ENCODE peak calls at places on chromosomes 7 and 10, in nine cellular contexts. D is BJ, Z is AG04450, M is HCT116, Y is spleen, E is stomach, S is AG09319, F is cardiac muscle cell, O is neural crest cell. W is an unnamed sample.

GRCh38 chr10:126670886-126671285 is 393 bp upstream of the C10orf90 start:
- DNase-seq in D (no peak), M (no peak), O (no peak), Z (no peak), Y (no peak), E (no peak), S (no peak), F (no peak), W (no peak)

GRCh38 chr7:128352138-128352537 is 8.4 kb upstream of the RBM28 start:
- DNase-seq in F (peak; percentile 62), O (no peak), E (peak; percentile 77), S (no peak), M (no peak), Y (peak; percentile 85), Z (no peak), D (no peak), W (no peak)

GRCh38 chr10:43969506-43969905 is 320.8 kb upstream of the ZNF32 start:
- DNase-seq in D (no peak), F (no peak), M (no peak), S (no peak), E (no peak), O (no peak), Y (peak; percentile 63), Z (no peak), W (no peak)

GRCh38 chr7:114209968-114210367 is 204.6 kb upstream of the FOXP2 start:
- DNase-seq in O (no peak), Y (no peak), M (no peak), F (no peak), S (no peak), E (no peak), D (no peak), Z (no peak), W (no peak)

GRCh38 chr7:134031835-134032617 is 95.1 kb upstream of the LRGUK start:
- DNase-seq in D (no peak), O (no peak), F (peak; percentile 23), M (no peak), S (no peak), E (no peak), Y (no peak), Z (no peak), W (no peak)

GRCh38 chr7:149815661-149816266 is 22.4 kb upstream of the ZNF862 start:
- DNase-seq in D (no peak), E (no peak), S (no peak), O (no peak), F (no peak), M (no peak), Z (no peak), Y (no peak), W (no peak)

GRCh38 chr7:134890246-134891240 is 95.8 kb upstream of the AGBL3 start:
- DNase-seq in Y (no peak), D (no peak), O (no peak), S (no peak), E (no peak), Z (no peak), M (no peak), F (no peak), W (peak; percentile 46)

GRCh38 chr7:152704796-152705384 is 28.9 kb upstream of the XRCC2 start:
- DNase-seq in M (no peak), O (no peak), S (no peak), Z (no peak), E (no peak), Y (no peak), D (no peak), F (no peak), W (no peak)

GRCh38 chr7:149704507-149704906 is 68.9 kb downstream of the ZNF467 start:
- DNase-seq in M (no peak), F (no peak), D (no peak), E (no peak), Y (no peak), O (no peak), S (no peak), Z (no peak), W (no peak)

GRCh38 chr10:124029559-124029958 is 63.8 kb downstream of the CHST15 start:
- DNase-seq in E (no peak), D (no peak), S (no peak), Y (peak; percentile 63), Z (no peak), F (no peak), M (no peak), O (no peak), W (no peak)

DNA sequence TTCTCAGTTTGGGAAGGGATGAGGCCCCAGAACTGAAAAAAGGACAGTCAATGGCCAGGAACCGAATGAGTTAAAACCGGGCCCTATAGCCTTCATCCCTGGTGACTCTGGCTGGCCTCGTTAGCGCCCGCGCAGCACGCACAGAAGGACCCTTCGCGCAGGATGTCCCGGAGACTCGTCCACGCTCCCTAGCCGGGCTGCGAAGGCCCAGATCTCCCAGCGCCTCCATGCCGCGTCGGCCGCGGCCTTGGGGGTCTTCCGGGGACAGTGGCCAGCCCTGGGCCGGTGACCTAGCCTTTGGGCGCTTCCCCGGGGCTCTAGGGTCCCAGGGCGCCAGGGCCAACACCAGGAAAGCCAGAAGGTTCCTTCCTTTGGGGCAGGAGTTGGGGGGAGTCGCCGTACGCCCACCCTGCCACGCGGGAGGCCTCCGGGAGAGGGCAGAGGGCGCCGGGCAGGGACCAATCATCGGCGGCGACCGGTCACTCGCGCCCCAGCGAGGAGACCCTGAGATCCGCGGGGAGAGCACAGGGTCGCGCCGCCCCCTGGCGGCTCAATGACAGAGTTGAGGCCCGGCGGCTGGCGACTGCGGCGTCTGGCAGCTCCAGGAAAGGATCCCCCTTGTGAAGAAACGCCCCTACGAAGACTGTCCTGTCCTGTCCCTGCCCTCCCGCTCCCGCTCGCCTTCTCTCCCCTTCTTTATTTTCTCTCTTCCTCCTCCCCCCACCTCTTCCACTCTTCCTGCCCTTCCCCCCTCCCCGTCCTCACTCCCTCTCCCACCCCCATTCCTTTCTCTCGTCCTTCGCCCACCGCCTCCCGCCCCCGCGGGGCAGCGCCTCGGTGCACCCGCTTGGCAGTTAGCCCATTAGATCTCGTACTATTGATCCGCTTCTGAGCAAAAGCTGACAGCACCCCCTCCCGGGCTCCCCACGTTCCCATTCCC is 62.3 kb upstream of the LBX1 start:
- DNase-seq in M (no peak), O (peak; percentile 78), S (no peak), Y (peak; percentile 85), E (peak; percentile 40), D (no peak), F (peak; percentile 92), Z (no peak), W (no peak)
- TF ChIP-seq CTCF in M (no peak), O (peak; percentile 87), S (peak; percentile 58), Y (peak; percentile 78), E (peak; percentile 23), D (peak; percentile 69), F (peak; percentile 61), Z (peak; percentile 62), W (peak; percentile 69)

GRCh38 chr10:30095811-30096422 is 36.5 kb upstream of the JCAD start:
- DNase-seq in Z (no peak), O (no peak), S (no peak), E (no peak), M (no peak), Y (no peak), D (no peak), F (no peak), W (no peak)

GRCh38 chr10:30092151-30092790 is 32.9 kb upstream of the JCAD start:
- DNase-seq in D (no peak), Y (no peak), Z (peak; percentile 24), M (peak; percentile 29), S (no peak), E (no peak), F (no peak), O (no peak), W (no peak)

GRCh38 chr10:30091136-30091535 is 31.8 kb upstream of the JCAD start:
- DNase-seq in E (no peak), Z (no peak), F (no peak), D (no peak), Y (no peak), S (no peak), M (no peak), O (no peak), W (no peak)

GRCh38 chr10:30094601-30095000 is 35.2 kb upstream of the JCAD start:
- DNase-seq in S (no peak), Z (no peak), Y (no peak), E (no peak), O (no peak), D (no peak), F (no peak), M (no peak), W (no peak)

DNA sequence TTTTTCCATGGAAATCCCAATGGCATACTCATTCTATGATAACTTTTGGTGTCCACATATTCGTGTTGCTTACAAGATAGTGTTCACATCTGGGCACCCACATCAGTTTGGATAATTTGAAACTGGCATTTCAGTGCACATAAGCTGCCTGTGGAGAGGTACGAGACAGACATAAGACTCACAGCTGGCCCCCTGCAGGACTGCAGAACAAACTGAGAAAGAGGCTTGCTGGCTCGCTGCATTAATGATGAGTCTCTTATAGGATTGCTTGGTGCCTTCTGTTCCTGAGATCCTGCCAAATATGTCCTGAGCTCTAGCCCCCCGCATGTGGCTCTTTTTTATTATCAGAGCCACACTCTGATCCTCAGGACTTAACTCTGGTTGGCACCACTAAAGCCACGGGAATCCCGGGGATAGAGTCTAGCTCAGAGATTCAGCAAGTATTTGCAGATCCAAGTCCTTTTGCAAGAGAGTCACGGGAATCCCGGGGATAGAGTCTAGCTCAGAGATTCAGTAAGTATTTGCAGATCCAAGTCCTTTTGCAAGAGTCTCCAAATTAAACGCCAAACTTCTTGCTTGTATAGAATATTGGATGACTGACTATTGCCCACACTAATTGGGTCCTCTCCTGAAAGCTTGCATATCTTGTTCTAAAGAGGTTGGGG is 34.0 kb upstream of the JCAD start:
- DNase-seq in M (no peak), S (no peak), Y (no peak), D (no peak), E (no peak), F (no peak), Z (no peak), O (no peak), W (no peak)
- TF ChIP-seq CTCF in M (no peak), S (no peak), Y (no peak), D (no peak), E (no peak), F (no peak), Z (no peak), O (no peak), W (no peak)

DNA sequence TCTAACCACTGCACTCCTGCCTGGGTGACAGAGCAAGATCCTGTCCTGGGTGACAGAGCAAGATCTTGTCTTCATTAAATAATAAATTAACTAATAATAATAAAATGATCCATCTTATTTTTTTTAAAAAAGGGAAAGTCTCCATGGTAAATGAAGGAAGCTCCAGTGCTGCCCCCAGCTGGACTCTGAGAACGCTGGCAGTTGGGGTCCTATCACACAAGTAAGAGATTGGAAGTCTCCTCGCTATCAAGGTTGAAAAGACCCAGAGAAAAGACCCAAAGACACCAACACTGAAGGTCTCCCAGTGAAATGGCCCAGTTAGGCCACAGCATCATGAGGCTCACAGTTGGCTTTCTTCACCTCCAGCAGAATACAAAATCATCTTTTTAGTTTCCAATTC is 13.8 kb upstream of the C10orf67 start:
- DNase-seq in Y (no peak), D (no peak), M (no peak), S (no peak), E (no peak), O (no peak), F (peak; percentile 7), Z (no peak), W (no peak)
- TF ChIP-seq CTCF in Y (no peak), D (peak; percentile 28), M (no peak), S (peak; percentile 16), E (no peak), O (peak; percentile 19), F (peak; percentile 47), Z (peak; percentile 52), W (peak; percentile 57)

DNA sequence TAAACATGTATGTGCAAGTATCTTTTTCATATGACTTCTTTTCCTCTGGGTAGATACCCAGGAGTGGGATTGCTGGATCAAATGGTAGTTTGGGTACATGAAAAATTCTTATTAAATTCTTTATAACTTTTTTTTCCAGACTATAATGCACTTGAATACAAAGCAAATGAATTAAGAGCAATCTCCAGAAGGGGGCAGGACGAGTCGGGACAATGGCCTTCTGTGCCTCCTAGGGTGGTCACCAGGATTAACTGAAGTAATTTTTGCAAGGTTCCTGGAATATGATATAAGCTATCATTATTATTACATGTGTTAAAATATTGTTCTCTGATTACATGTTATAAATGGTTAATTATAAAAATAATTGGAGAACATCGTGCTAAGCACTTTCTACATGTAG is 127.2 kb downstream of the PPP1R17 start:
- DNase-seq in Y (no peak), M (no peak), S (no peak), F (peak; percentile 20), E (no peak), O (peak; percentile 3), Z (no peak), D (no peak), W (no peak)
- TF ChIP-seq CTCF in Y (peak; percentile 31), M (peak; percentile 20), S (no peak), F (peak; percentile 14), E (no peak), O (peak; percentile 45), Z (peak; percentile 16), D (peak; percentile 7), W (peak; percentile 43)

W was measured in retinal pigment epithelial cell.